ENCODE peak calls at places on chromosomes 16 and 17, in four cellular contexts. X is K562, L is HepG2, J is WTC11. F is an unnamed sample.

GRCh38 chr17:45146616-45147101 is 1.6 kb upstream of the HEXIM1 start:
- DNase-seq in X (no peak), L (no peak), J (no peak), F (no peak)

GRCh38 chr17:13027246-13027645 is 9.4 kb upstream of the ELAC2 start:
- DNase-seq in X (no peak), L (no peak), J (no peak), F (no peak)

GRCh38 chr16:10312023-10312422 is 73.8 kb upstream of the ATF7IP2 start:
- DNase-seq in X (no peak), L (no peak), J (no peak), F (no peak)

GRCh38 chr16:85854935-85855334 is 44.0 kb upstream of the IRF8 start:
- DNase-seq in X (no peak), L (no peak), J (no peak), F (no peak)

GRCh38 chr17:83075270-83075880 is 4.0 kb upstream of the METRNL start:
- DNase-seq in X (no peak), L (no peak), J (no peak), F (no peak)

GRCh38 chr16:30838876-30839471 is 52.0 kb upstream of the ZNF629 start:
- DNase-seq in X (no peak), L (peak; percentile 89), J (no peak), F (no peak)

GRCh38 chr16:11836653-11837244 is 14.6 kb downstream of the RSL1D1 start:
- DNase-seq in X (no peak), L (no peak), J (no peak), F (no peak)

GRCh38 chr17:149897-150575 is 12.7 kb downstream of the SCGB1C2 start:
- DNase-seq in X (peak; percentile 11), L (no peak), J (no peak), F (no peak)

GRCh38 chr17:2250140-2251095 is 53.2 kb downstream of the SMG6 start:
- DNase-seq in X (no peak), L (no peak), J (no peak), F (no peak)

GRCh38 chr17:10297691-10298090 is 75.1 kb downstream of the MYH13 start:
- DNase-seq in X (no peak), L (no peak), J (no peak), F (no peak)

GRCh38 chr16:5216681-5217080 is 119.1 kb upstream of the EEF2KMT start:
- DNase-seq in X (no peak), L (no peak), J (no peak), F (no peak)

GRCh38 chr17:14270508-14270907 is 30.4 kb upstream of the HS3ST3B1 start:
- DNase-seq in X (no peak), L (no peak), J (no peak), F (no peak)

GRCh38 chr16:24568392-24568791 is 29.0 kb downstream of the RBBP6 start:
- DNase-seq in X (no peak), L (no peak), J (no peak), F (no peak)

GRCh38 chr17:40576113-40576740 is 11.0 kb upstream of the CCR7 start:
- DNase-seq in X (no peak), L (no peak), J (no peak), F (no peak)

GRCh38 chr17:35089846-35090193 is 26.3 kb upstream of the RFFL start:
- DNase-seq in X (peak; percentile 37), L (peak; percentile 52), J (no peak), F (no peak)

GRCh38 chr17:72446525-72447250 is 325.9 kb downstream of the SOX9 start:
- DNase-seq in X (no peak), L (peak; percentile 41), J (no peak), F (no peak)

GRCh38 chr16:4386452-4386813 is 14.8 kb downstream of the VASN start:
- DNase-seq in X (no peak), L (no peak), J (no peak), F (no peak)

GRCh38 chr17:80504671-80505413 is 28.4 kb upstream of the NPTX1 start:
- DNase-seq in X (no peak), L (no peak), J (no peak), F (no peak)

GRCh38 chr16:25568991-25569390 is 122.8 kb upstream of the HS3ST4 start:
- DNase-seq in X (no peak), L (no peak), J (no peak), F (no peak)

GRCh38 chr17:20225162-20226115 is 216.3 kb downstream of the SPECC1 start:
- DNase-seq in X (no peak), L (no peak), J (no peak), F (no peak)

GRCh38 chr16:12289175-12290063 is 312.9 kb downstream of the SNX29 start:
- DNase-seq in X (no peak), L (peak; percentile 89), J (no peak), F (no peak)

GRCh38 chr16:53098526-53099317 is 43.9 kb downstream of the CHD9 start:
- DNase-seq in X (peak; percentile 35), L (peak; percentile 48), J (peak; percentile 47), F (peak; percentile 66)

GRCh38 chr16:49540836-49541235 is 167.2 kb downstream of the C16orf78 start:
- DNase-seq in X (no peak), L (no peak), J (no peak), F (no peak)

GRCh38 chr17:78448356-78448993 is 70.0 kb downstream of the PGS1 start:
- DNase-seq in X (no peak), L (peak; percentile 71), J (no peak), F (no peak)

GRCh38 chr17:35361027-35361426 is 12.4 kb downstream of the SLFN11 start:
- DNase-seq in X (no peak), L (no peak), J (no peak), F (no peak)

GRCh38 chr16:252366-253337 is 18.0 kb downstream of the FAM234A start:
- DNase-seq in X (peak; percentile 61), L (no peak), J (no peak), F (peak; percentile 40)

GRCh38 chr16:10122546-10122945 is 59.7 kb downstream of the GRIN2A start:
- DNase-seq in X (peak; percentile 19), L (peak; percentile 15), J (peak; percentile 20), F (no peak)

GRCh38 chr16:23949630-23950290 is 114.0 kb downstream of the PRKCB start:
- DNase-seq in X (no peak), L (no peak), J (no peak), F (peak; percentile 28)

GRCh38 chr17:75241502-75241901 is 19.9 kb downstream of the GGA3 start:
- DNase-seq in X (no peak), L (no peak), J (no peak), F (no peak)

GRCh38 chr17:75241143-75241430 is 20.3 kb downstream of the GGA3 start:
- DNase-seq in X (no peak), L (no peak), J (no peak), F (no peak)

GRCh38 chr17:75239778-75240393 is 21.5 kb downstream of the GGA3 start:
- DNase-seq in X (no peak), L (no peak), J (no peak), F (no peak)

GRCh38 chr17:75239214-75239613 is 22.2 kb downstream of the GGA3 start:
- DNase-seq in X (no peak), L (no peak), J (no peak), F (no peak)

GRCh38 chr17:75240394-75241142 is 20.8 kb downstream of the GGA3 start:
- DNase-seq in X (peak; percentile 88), L (peak; percentile 58), J (peak; percentile 82), F (no peak)
- TF ChIP-seq CBFB in X (no peak), L (peak; percentile 32), J (no peak), F (no peak)

GRCh38 chr17:4908711-4909496 is 6.0 kb upstream of the CHRNE start:
- DNase-seq in X (peak; percentile 63), L (peak; percentile 92), J (peak; percentile 90), F (peak; percentile 31)

GRCh38 chr17:4914009-4914408 is 11.1 kb upstream of the CHRNE start:
- DNase-seq in X (no peak), L (peak; percentile 63), J (no peak), F (no peak)

GRCh38 chr17:4903051-4903818 is at the start of gene CHRNE:
- DNase-seq in X (peak; percentile 65), L (peak; percentile 80), J (peak; percentile 91), F (peak; percentile 37)

GRCh38 chr17:4902540-4902939 is 358 bp downstream of the CHRNE start:
- DNase-seq in X (no peak), L (no peak), J (no peak), F (no peak)

DNA sequence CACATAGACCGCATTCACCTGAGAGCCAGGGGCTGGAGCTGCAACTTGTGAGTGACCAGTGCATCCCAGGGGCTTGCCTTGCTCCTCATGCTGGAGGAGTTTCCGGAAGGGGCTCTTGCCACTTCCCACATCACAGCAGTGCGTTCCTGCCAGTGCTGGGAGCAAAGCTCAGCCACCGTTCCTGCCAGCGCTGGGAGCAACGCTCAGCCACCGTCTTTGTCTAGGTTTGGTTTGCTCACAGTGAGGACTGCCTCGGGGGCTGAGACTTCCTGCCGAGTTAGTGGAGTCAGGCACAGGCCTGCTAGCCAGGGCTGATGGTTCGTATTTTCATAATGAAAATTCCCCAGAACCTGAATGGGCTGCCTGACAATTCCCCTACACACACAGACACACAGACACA is 5.4 kb upstream of the CHRNE start:
- DNase-seq in X (no peak), L (peak; percentile 77), J (peak; percentile 50), F (no peak)
- TF ChIP-seq CBFB in X (no peak), L (no peak), J (no peak), F (no peak)

GRCh38 chr16:88453217-88453531 is at the start of gene ZFPM1:
- DNase-seq in X (no peak), L (no peak), J (no peak), F (no peak)

GRCh38 chr16:88452485-88453216 is 429 bp upstream of the ZFPM1 start:
- DNase-seq in X (peak; percentile 96), L (peak; percentile 92), J (peak; percentile 99), F (peak; percentile 67)

GRCh38 chr16:88453621-88454314 is 688 bp downstream of the ZFPM1 start:
- DNase-seq in X (peak; percentile 61), L (no peak), J (no peak), F (no peak)

GRCh38 chr16:88455610-88456355 is 2.7 kb downstream of the ZFPM1 start:
- DNase-seq in X (peak; percentile 64), L (peak; percentile 57), J (peak; percentile 59), F (peak; percentile 81)

DNA sequence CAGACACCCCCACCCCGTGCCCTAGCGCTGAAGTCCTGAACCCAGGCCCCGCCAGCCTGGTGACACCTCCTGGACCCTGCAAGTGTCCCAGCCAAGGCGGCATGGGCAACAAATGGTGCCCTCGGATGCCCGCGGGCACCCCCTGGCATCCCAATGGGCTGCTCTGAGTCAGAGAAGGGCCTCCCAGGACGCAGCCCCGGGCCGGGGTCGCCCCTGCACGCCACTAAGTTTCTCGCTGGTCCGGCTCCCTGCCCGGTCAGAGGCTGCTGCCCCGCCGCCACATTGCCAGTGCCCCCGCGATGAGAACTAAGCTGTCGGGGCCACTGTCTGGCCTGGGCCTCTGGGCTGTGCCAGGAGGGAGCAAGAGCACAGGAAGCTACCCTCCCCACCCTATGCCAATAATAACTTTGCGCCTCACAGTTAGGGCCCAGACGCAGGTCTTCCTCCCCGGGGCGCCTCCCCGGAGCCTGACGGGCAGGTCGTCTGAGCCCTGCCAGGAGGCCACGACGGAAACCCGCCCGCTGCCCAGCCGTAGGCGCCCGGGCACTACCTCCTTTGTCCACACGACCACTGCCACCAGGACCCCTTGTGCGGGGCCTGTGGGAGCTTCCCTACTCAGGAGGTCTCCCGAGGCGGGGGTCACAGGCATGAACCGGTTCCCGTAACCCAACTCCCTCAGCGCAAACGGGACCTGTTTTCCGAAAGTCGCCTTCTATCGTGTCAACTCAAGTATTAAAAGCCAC is 1.4 kb downstream of the ZFPM1 start:
- DNase-seq in X (no peak), L (no peak), J (no peak), F (no peak)
- TF ChIP-seq CBFB in X (no peak), L (no peak), J (no peak), F (no peak)

GRCh38 chr17:77374170-77374936 is 233.6 kb downstream of the SEC14L1 start:
- DNase-seq in X (peak; percentile 78), L (peak; percentile 95), J (peak; percentile 86), F (no peak)
- TF ChIP-seq CBFB in X (no peak), L (no peak), J (no peak), F (no peak)

GRCh38 chr16:19879241-19879792 is 5.3 kb downstream of the GPRC5B start:
- DNase-seq in X (no peak), L (peak; percentile 28), J (peak; percentile 64), F (no peak)
- TF ChIP-seq CBFB in X (no peak), L (no peak), J (no peak), F (no peak)

F was measured in GM12878.